ENCODE peak calls at places on chromosomes 5 and 9, in four cellular contexts. C, S, V and Z are unnamed samples.

GRCh38 chr9:87498046-87498815 is 564 bp downstream of the DAPK1 start:
- DNase-seq in S (peak; percentile 72), V (peak; percentile 20), C (no peak), Z (peak; percentile 95)

GRCh38 chr9:35675732-35676392 is 2.1 kb downstream of the CA9 start:
- DNase-seq in C (no peak), V (no peak), S (peak; percentile 38), Z (peak; percentile 85)

GRCh38 chr9:100277166-100277979 is 75.4 kb downstream of the TEX10 start:
- DNase-seq in S (peak; percentile 62), V (peak; percentile 71), C (no peak), Z (no peak)

GRCh38 chr5:110218994-110219393 is 507.5 kb downstream of the TMEM232 start:
- DNase-seq in V (no peak), S (no peak), C (no peak), Z (no peak)

GRCh38 chr5:13648822-13649221 is 295.7 kb downstream of the DNAH5 start:
- DNase-seq in S (no peak), C (no peak), V (no peak), Z (no peak)

GRCh38 chr9:72485821-72486605 is 35.4 kb upstream of the TMC1 start:
- DNase-seq in V (no peak), C (no peak), S (peak; percentile 57), Z (peak; percentile 34)

GRCh38 chr5:38467353-38468040 is 88.9 kb downstream of the LIFR start:
- DNase-seq in C (no peak), V (peak; percentile 39), S (no peak), Z (peak; percentile 36)

GRCh38 chr5:81924467-81924866 is 47.4 kb upstream of the ATG10 start:
- DNase-seq in V (no peak), C (no peak), S (no peak), Z (peak; percentile 36)

GRCh38 chr5:35483797-35484196 is 133.9 kb upstream of the SPEF2 start:
- DNase-seq in S (no peak), V (no peak), C (no peak), Z (no peak)

GRCh38 chr9:134320195-134320885 is 5.9 kb upstream of the RXRA start:
- DNase-seq in S (no peak), C (no peak), V (no peak), Z (peak; percentile 78)

GRCh38 chr9:87662808-87663528 is 63.0 kb upstream of the CTSL start:
- DNase-seq in V (peak; percentile 97), C (peak; percentile 61), S (peak; percentile 81), Z (peak; percentile 83)

GRCh38 chr9:98549401-98549800 is 159.3 kb downstream of the GABBR2 start:
- DNase-seq in S (no peak), C (no peak), V (no peak), Z (no peak)

GRCh38 chr9:30996761-30997160 is 1387.7 kb upstream of the ACO1 start:
- DNase-seq in V (no peak), S (no peak), C (no peak), Z (no peak)

GRCh38 chr5:77777281-77777892 is 1.2 kb upstream of the TBCA start:
- DNase-seq in V (peak; percentile 60), C (no peak), S (no peak), Z (no peak)

GRCh38 chr9:104118916-104119315 is 24.8 kb downstream of the SMC2 start:
- DNase-seq in S (no peak), V (no peak), C (no peak), Z (no peak)

GRCh38 chr5:57032151-57032551 is 80.2 kb upstream of the MIER3 start:
- DNase-seq in C (peak; percentile 20), S (no peak), V (peak; percentile 47), Z (no peak)

GRCh38 chr5:35031276-35031675 is 16.5 kb downstream of the AGXT2 start:
- DNase-seq in V (peak; percentile 69), S (peak; percentile 10), C (peak; percentile 45), Z (no peak)

GRCh38 chr9:133572821-133573361 is 36.3 kb downstream of the FAM163B start:
- DNase-seq in C (no peak), V (no peak), S (peak; percentile 26), Z (no peak)

GRCh38 chr5:144460608-144461007 is 289.9 kb downstream of the KCTD16 start:
- DNase-seq in V (no peak), S (no peak), C (no peak), Z (no peak)

GRCh38 chr9:70587143-70587710 is 172.8 kb upstream of the KLF9 start:
- DNase-seq in C (no peak), S (no peak), V (peak; percentile 35), Z (no peak)

GRCh38 chr5:168822745-168823281 is 243.6 kb upstream of the PANK3 start:
- DNase-seq in S (peak; percentile 39), V (peak; percentile 56), C (no peak), Z (no peak)

GRCh38 chr9:83472764-83473163 is 65.4 kb downstream of the FRMD3 start:
- DNase-seq in S (no peak), C (no peak), V (no peak), Z (no peak)

GRCh38 chr5:173627860-173628392 is 11.5 kb upstream of the BOD1 start:
- DNase-seq in C (no peak), S (no peak), V (no peak), Z (no peak)

GRCh38 chr9:1722404-1722803 is 292.7 kb upstream of the SMARCA2 start:
- DNase-seq in S (no peak), V (no peak), C (no peak), Z (no peak)